ENCODE peak calls at places on chromosomes 11 and 22, in ten cellular contexts. One of them, this sample, is unnamed. For H3K27me3, the result is how much of the 10 kb centered on the place peaks cover.

GRCh38 chr11:128291835-128292234 is 295.5 kb downstream of the ETS1 start:
- DNase-seq in fibroblast of lung: no peak
- DNase-seq in ovary: no peak
- DNase-seq in colonic mucosa: peak
- DNase-seq in testis: no peak
- DNase-seq in GM23338: no peak
- DNase-seq in BE2C: no peak
- DNase-seq in heart left ventricle: no peak
- DNase-seq in endodermal cell: no peak
- DNase-seq in upper lobe of right lung: no peak
- DNase-seq in this sample: no peak

GRCh38 chr11:62544521-62545436 is 1.8 kb downstream of the AHNAK start:
- DNase-seq in heart left ventricle: peak
- DNase-seq in upper lobe of right lung: no peak
- DNase-seq in fibroblast of lung: peak
- DNase-seq in ovary: no peak
- DNase-seq in endodermal cell: peak
- DNase-seq in testis: no peak
- DNase-seq in colonic mucosa: peak
- DNase-seq in GM23338: no peak
- DNase-seq in BE2C: no peak
- DNase-seq in this sample: no peak

GRCh38 chr22:20102203-20102780 is 13.6 kb upstream of the RANBP1 start:
- DNase-seq in colonic mucosa: no peak
- DNase-seq in testis: no peak
- DNase-seq in BE2C: no peak
- DNase-seq in fibroblast of lung: no peak
- DNase-seq in heart left ventricle: no peak
- DNase-seq in ovary: peak
- DNase-seq in GM23338: peak
- DNase-seq in endodermal cell: no peak
- DNase-seq in upper lobe of right lung: no peak
- DNase-seq in this sample: no peak

GRCh38 chr22:32695451-32695891 is 106.0 kb upstream of the TIMP3 start:
- DNase-seq in upper lobe of right lung: no peak
- DNase-seq in colonic mucosa: no peak
- DNase-seq in testis: no peak
- DNase-seq in fibroblast of lung: peak
- DNase-seq in ovary: no peak
- DNase-seq in heart left ventricle: no peak
- DNase-seq in BE2C: no peak
- DNase-seq in GM23338: no peak
- DNase-seq in endodermal cell: no peak
- DNase-seq in this sample: no peak

GRCh38 chr11:36030707-36031365 is 87.0 kb downstream of the LDLRAD3 start:
- DNase-seq in ovary: no peak
- DNase-seq in heart left ventricle: peak
- DNase-seq in upper lobe of right lung: no peak
- DNase-seq in endodermal cell: no peak
- DNase-seq in colonic mucosa: no peak
- DNase-seq in BE2C: peak
- DNase-seq in testis: no peak
- DNase-seq in fibroblast of lung: peak
- DNase-seq in GM23338: no peak
- DNase-seq in this sample: no peak

GRCh38 chr11:45560153-45560934 is 105.1 kb downstream of the CHST1 start:
- DNase-seq in BE2C: peak
- DNase-seq in upper lobe of right lung: no peak
- DNase-seq in GM23338: no peak
- DNase-seq in fibroblast of lung: no peak
- DNase-seq in ovary: peak
- DNase-seq in colonic mucosa: no peak
- DNase-seq in endodermal cell: no peak
- DNase-seq in heart left ventricle: peak
- DNase-seq in testis: peak
- DNase-seq in this sample: peak

GRCh38 chr11:100240051-100240450 is 447.0 kb upstream of the ARHGAP42 start:
- DNase-seq in upper lobe of right lung: no peak
- DNase-seq in fibroblast of lung: no peak
- DNase-seq in ovary: no peak
- DNase-seq in GM23338: no peak
- DNase-seq in BE2C: no peak
- DNase-seq in colonic mucosa: no peak
- DNase-seq in testis: no peak
- DNase-seq in heart left ventricle: no peak
- DNase-seq in endodermal cell: no peak
- DNase-seq in this sample: no peak

GRCh38 chr11:116502641-116503061 is 270.1 kb downstream of the BUD13 start:
- DNase-seq in BE2C: no peak
- DNase-seq in testis: no peak
- DNase-seq in colonic mucosa: no peak
- DNase-seq in upper lobe of right lung: no peak
- DNase-seq in endodermal cell: no peak
- DNase-seq in ovary: no peak
- DNase-seq in GM23338: no peak
- DNase-seq in heart left ventricle: no peak
- DNase-seq in fibroblast of lung: no peak
- DNase-seq in this sample: no peak

GRCh38 chr11:12485328-12485727 is 108.0 kb downstream of the PARVA start:
- DNase-seq in testis: no peak
- DNase-seq in upper lobe of right lung: no peak
- DNase-seq in BE2C: no peak
- DNase-seq in heart left ventricle: no peak
- DNase-seq in GM23338: no peak
- DNase-seq in fibroblast of lung: no peak
- DNase-seq in colonic mucosa: no peak
- DNase-seq in ovary: no peak
- DNase-seq in endodermal cell: no peak
- DNase-seq in this sample: no peak

GRCh38 chr11:78127408-78127807 is 12.0 kb downstream of the ALG8 start:
- DNase-seq in endodermal cell: no peak
- DNase-seq in colonic mucosa: no peak
- DNase-seq in upper lobe of right lung: no peak
- DNase-seq in BE2C: no peak
- DNase-seq in ovary: no peak
- DNase-seq in GM23338: no peak
- DNase-seq in fibroblast of lung: no peak
- DNase-seq in testis: no peak
- DNase-seq in heart left ventricle: no peak
- DNase-seq in this sample: no peak

GRCh38 chr11:96229354-96229973 is 113.5 kb downstream of the MAML2 start:
- DNase-seq in testis: no peak
- DNase-seq in fibroblast of lung: no peak
- DNase-seq in colonic mucosa: no peak
- DNase-seq in ovary: no peak
- DNase-seq in heart left ventricle: no peak
- DNase-seq in upper lobe of right lung: no peak
- DNase-seq in GM23338: no peak
- DNase-seq in BE2C: no peak
- DNase-seq in endodermal cell: no peak
- DNase-seq in this sample: no peak

GRCh38 chr11:9796854-9797253 is 133.0 kb downstream of the SWAP70 start:
- DNase-seq in colonic mucosa: no peak
- DNase-seq in fibroblast of lung: no peak
- DNase-seq in upper lobe of right lung: no peak
- DNase-seq in ovary: no peak
- DNase-seq in testis: no peak
- DNase-seq in BE2C: no peak
- DNase-seq in GM23338: no peak
- DNase-seq in heart left ventricle: no peak
- DNase-seq in endodermal cell: no peak
- DNase-seq in this sample: no peak

GRCh38 chr22:29606320-29606719 is 2.9 kb downstream of the NF2 start:
- DNase-seq in heart left ventricle: no peak
- DNase-seq in BE2C: no peak
- DNase-seq in upper lobe of right lung: no peak
- DNase-seq in testis: no peak
- DNase-seq in GM23338: peak
- DNase-seq in ovary: no peak
- DNase-seq in endodermal cell: no peak
- DNase-seq in colonic mucosa: no peak
- DNase-seq in fibroblast of lung: no peak
- DNase-seq in this sample: no peak

GRCh38 chr11:86274999-86275398 is 27.0 kb upstream of the HIKESHI start:
- DNase-seq in BE2C: no peak
- DNase-seq in endodermal cell: no peak
- DNase-seq in fibroblast of lung: no peak
- DNase-seq in heart left ventricle: no peak
- DNase-seq in testis: no peak
- DNase-seq in colonic mucosa: no peak
- DNase-seq in ovary: no peak
- DNase-seq in GM23338: no peak
- DNase-seq in upper lobe of right lung: no peak
- DNase-seq in this sample: no peak

DNA sequence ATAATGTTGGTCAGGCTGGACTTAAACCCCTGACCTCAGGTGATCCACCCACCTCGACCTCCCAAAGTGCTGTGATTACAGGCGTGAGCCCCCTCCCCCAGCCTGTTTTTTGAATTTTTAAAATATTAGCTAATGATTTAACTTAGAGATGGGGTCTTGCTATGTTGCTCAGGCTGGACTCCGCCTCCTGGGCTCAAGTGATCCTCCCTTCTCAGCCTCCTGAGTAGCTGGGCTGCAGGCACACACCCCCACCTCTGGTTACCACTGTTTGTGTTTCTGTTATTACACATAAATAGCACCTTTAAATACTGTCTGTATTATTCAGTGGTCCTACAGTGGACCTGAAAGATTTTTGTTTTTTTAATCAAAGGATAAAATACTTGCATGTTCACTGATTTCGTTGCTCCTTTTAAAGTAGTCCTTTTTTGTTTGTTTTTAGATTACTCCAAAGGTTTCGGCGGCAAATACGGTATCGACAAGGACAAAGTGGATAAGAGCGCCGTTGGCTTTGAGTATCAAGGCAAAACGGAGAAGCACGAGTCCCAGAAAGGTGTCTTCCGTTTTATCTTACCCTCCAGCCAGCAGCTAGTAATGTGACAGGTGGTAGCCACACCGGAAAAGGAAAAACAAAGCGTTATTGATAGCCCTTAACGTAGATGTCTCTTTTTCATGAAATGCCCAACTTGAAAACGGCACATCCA is 21.1 kb downstream of the CTTN start:
- DNase-seq in colonic mucosa: no peak
- DNase-seq in BE2C: no peak
- DNase-seq in fibroblast of lung: no peak
- DNase-seq in endodermal cell: no peak
- DNase-seq in GM23338: no peak
- DNase-seq in upper lobe of right lung: no peak
- DNase-seq in testis: no peak
- DNase-seq in ovary: no peak
- DNase-seq in heart left ventricle: no peak
- DNase-seq in this sample: no peak
- TF ChIP-seq CTCF in colonic mucosa: no peak
- TF ChIP-seq CTCF in BE2C: no peak
- TF ChIP-seq CTCF in fibroblast of lung: no peak
- TF ChIP-seq CTCF in endodermal cell: no peak
- TF ChIP-seq CTCF in GM23338: no peak
- TF ChIP-seq CTCF in upper lobe of right lung: no peak
- TF ChIP-seq CTCF in testis: no peak
- TF ChIP-seq CTCF in ovary: no peak
- TF ChIP-seq CTCF in heart left ventricle: no peak
- TF ChIP-seq CTCF in this sample: no peak

GRCh38 chr11:125370561-125371389 is 125.3 kb downstream of the FEZ1 start:
- DNase-seq in fibroblast of lung: no peak
- DNase-seq in heart left ventricle: no peak
- DNase-seq in ovary: no peak
- DNase-seq in upper lobe of right lung: peak
- DNase-seq in BE2C: peak
- DNase-seq in testis: no peak
- DNase-seq in colonic mucosa: no peak
- DNase-seq in GM23338: peak
- DNase-seq in endodermal cell: peak
- DNase-seq in this sample: peak

GRCh38 chr11:125371451-125371935 is 124.6 kb downstream of the FEZ1 start:
- DNase-seq in BE2C: no peak
- DNase-seq in fibroblast of lung: no peak
- DNase-seq in colonic mucosa: no peak
- DNase-seq in ovary: no peak
- DNase-seq in GM23338: peak
- DNase-seq in testis: no peak
- DNase-seq in endodermal cell: peak
- DNase-seq in heart left ventricle: no peak
- DNase-seq in upper lobe of right lung: peak
- DNase-seq in this sample: peak

GRCh38 chr11:125372911-125373310 is 123.2 kb downstream of the FEZ1 start:
- DNase-seq in ovary: no peak
- DNase-seq in colonic mucosa: no peak
- DNase-seq in upper lobe of right lung: no peak
- DNase-seq in endodermal cell: no peak
- DNase-seq in BE2C: no peak
- DNase-seq in fibroblast of lung: no peak
- DNase-seq in testis: no peak
- DNase-seq in GM23338: no peak
- DNase-seq in heart left ventricle: no peak
- DNase-seq in this sample: no peak

GRCh38 chr11:125373426-125374391 is 122.4 kb downstream of the FEZ1 start:
- DNase-seq in ovary: no peak
- DNase-seq in BE2C: no peak
- DNase-seq in upper lobe of right lung: peak
- DNase-seq in colonic mucosa: no peak
- DNase-seq in testis: no peak
- DNase-seq in endodermal cell: peak
- DNase-seq in GM23338: no peak
- DNase-seq in fibroblast of lung: peak
- DNase-seq in heart left ventricle: peak
- DNase-seq in this sample: no peak

GRCh38 chr11:125372088-125372487 is 124.0 kb downstream of the FEZ1 start:
- DNase-seq in testis: no peak
- DNase-seq in BE2C: no peak
- DNase-seq in GM23338: peak
- DNase-seq in endodermal cell: peak
- DNase-seq in fibroblast of lung: no peak
- DNase-seq in upper lobe of right lung: peak
- DNase-seq in heart left ventricle: no peak
- DNase-seq in ovary: no peak
- DNase-seq in colonic mucosa: no peak
- DNase-seq in this sample: no peak
- H3K27me3 ChIP-seq in testis: under half
- H3K27me3 ChIP-seq in BE2C: under half
- H3K27me3 ChIP-seq in GM23338: under half
- H3K27me3 ChIP-seq in endodermal cell: under half
- H3K27me3 ChIP-seq in fibroblast of lung: under half
- H3K27me3 ChIP-seq in upper lobe of right lung: under half
- H3K27me3 ChIP-seq in heart left ventricle: under half
- H3K27me3 ChIP-seq in ovary: under half
- H3K27me3 ChIP-seq in colonic mucosa: under half
- H3K27me3 ChIP-seq in this sample: under half

GRCh38 chr22:37258005-37258790 is 14.1 kb upstream of the RAC2 start:
- DNase-seq in fibroblast of lung: no peak
- DNase-seq in ovary: no peak
- DNase-seq in BE2C: no peak
- DNase-seq in heart left ventricle: no peak
- DNase-seq in GM23338: peak
- DNase-seq in colonic mucosa: no peak
- DNase-seq in upper lobe of right lung: peak
- DNase-seq in endodermal cell: peak
- DNase-seq in testis: no peak
- DNase-seq in this sample: no peak
- TF ChIP-seq CTCF in fibroblast of lung: no peak
- TF ChIP-seq CTCF in ovary: no peak
- TF ChIP-seq CTCF in BE2C: peak
- TF ChIP-seq CTCF in heart left ventricle: no peak
- TF ChIP-seq CTCF in GM23338: peak
- TF ChIP-seq CTCF in colonic mucosa: no peak
- TF ChIP-seq CTCF in upper lobe of right lung: no peak
- TF ChIP-seq CTCF in endodermal cell: peak
- TF ChIP-seq CTCF in testis: no peak
- TF ChIP-seq CTCF in this sample: no peak

GRCh38 chr22:50084570-50084969 is 656 bp downstream of the MLC1 start:
- DNase-seq in BE2C: no peak
- DNase-seq in testis: no peak
- DNase-seq in GM23338: no peak
- DNase-seq in endodermal cell: peak
- DNase-seq in ovary: no peak
- DNase-seq in colonic mucosa: no peak
- DNase-seq in fibroblast of lung: no peak
- DNase-seq in upper lobe of right lung: no peak
- DNase-seq in heart left ventricle: no peak
- DNase-seq in this sample: no peak
- H3K27me3 ChIP-seq in BE2C: under half
- H3K27me3 ChIP-seq in testis: under half
- H3K27me3 ChIP-seq in GM23338: under half
- H3K27me3 ChIP-seq in endodermal cell: under half
- H3K27me3 ChIP-seq in ovary: under half
- H3K27me3 ChIP-seq in colonic mucosa: under half
- H3K27me3 ChIP-seq in fibroblast of lung: under half
- H3K27me3 ChIP-seq in upper lobe of right lung: under half
- H3K27me3 ChIP-seq in heart left ventricle: half or more
- H3K27me3 ChIP-seq in this sample: under half